ENCODE peak calls at places on chromosomes 4 and X, in seven cellular contexts. One of them, this sample, is unnamed.

GRCh38 chr4:154049457-154050181 is 260.7 kb upstream of the SFRP2 start:
- DNase-seq in A549: peak
- DNase-seq in SK-N-SH: peak
- DNase-seq in HepG2: peak
- DNase-seq in K562: peak
- DNase-seq in H1: peak
- DNase-seq in GM12878: no peak
- DNase-seq in this sample: no peak

GRCh38 chr4:56132835-56133234 is 184.1 kb downstream of the CEP135 start:
- DNase-seq in A549: no peak
- DNase-seq in SK-N-SH: no peak
- DNase-seq in HepG2: no peak
- DNase-seq in K562: no peak
- DNase-seq in H1: no peak
- DNase-seq in GM12878: no peak
- DNase-seq in this sample: no peak

GRCh38 chr4:159146454-159146853 is 43.6 kb downstream of the RAPGEF2 start:
- DNase-seq in A549: no peak
- DNase-seq in SK-N-SH: no peak
- DNase-seq in HepG2: no peak
- DNase-seq in K562: no peak
- DNase-seq in H1: no peak
- DNase-seq in GM12878: no peak
- DNase-seq in this sample: peak

GRCh38 chr4:72779256-72779655 is 210.2 kb upstream of the ADAMTS3 start:
- DNase-seq in A549: no peak
- DNase-seq in SK-N-SH: no peak
- DNase-seq in HepG2: no peak
- DNase-seq in K562: no peak
- DNase-seq in H1: no peak
- DNase-seq in GM12878: no peak
- DNase-seq in this sample: no peak

GRCh38 chr4:161728929-161729328 is 434.9 kb downstream of the FSTL5 start:
- DNase-seq in A549: no peak
- DNase-seq in SK-N-SH: no peak
- DNase-seq in HepG2: no peak
- DNase-seq in K562: no peak
- DNase-seq in H1: no peak
- DNase-seq in GM12878: no peak
- DNase-seq in this sample: no peak

GRCh38 chrX:112642349-112642748 is 37.4 kb downstream of the LHFPL1 start:
- DNase-seq in A549: peak
- DNase-seq in SK-N-SH: peak
- DNase-seq in HepG2: peak
- DNase-seq in K562: peak
- DNase-seq in H1: peak
- DNase-seq in GM12878: no peak
- DNase-seq in this sample: peak

GRCh38 chr4:2545321-2546013 is 9.0 kb downstream of the FAM193A start:
- DNase-seq in A549: no peak
- DNase-seq in SK-N-SH: no peak
- DNase-seq in HepG2: no peak
- DNase-seq in K562: no peak
- DNase-seq in H1: no peak
- DNase-seq in GM12878: no peak
- DNase-seq in this sample: peak

GRCh38 chrX:6645216-6645615 is 110.3 kb upstream of the VCX3A start:
- DNase-seq in A549: no peak
- DNase-seq in SK-N-SH: no peak
- DNase-seq in HepG2: no peak
- DNase-seq in K562: no peak
- DNase-seq in H1: no peak
- DNase-seq in GM12878: no peak
- DNase-seq in this sample: no peak

GRCh38 chr4:168408620-168409019 is 71.7 kb downstream of the DDX60L start:
- DNase-seq in A549: peak
- DNase-seq in SK-N-SH: peak
- DNase-seq in HepG2: no peak
- DNase-seq in K562: no peak
- DNase-seq in H1: no peak
- DNase-seq in GM12878: no peak
- DNase-seq in this sample: peak

DNA sequence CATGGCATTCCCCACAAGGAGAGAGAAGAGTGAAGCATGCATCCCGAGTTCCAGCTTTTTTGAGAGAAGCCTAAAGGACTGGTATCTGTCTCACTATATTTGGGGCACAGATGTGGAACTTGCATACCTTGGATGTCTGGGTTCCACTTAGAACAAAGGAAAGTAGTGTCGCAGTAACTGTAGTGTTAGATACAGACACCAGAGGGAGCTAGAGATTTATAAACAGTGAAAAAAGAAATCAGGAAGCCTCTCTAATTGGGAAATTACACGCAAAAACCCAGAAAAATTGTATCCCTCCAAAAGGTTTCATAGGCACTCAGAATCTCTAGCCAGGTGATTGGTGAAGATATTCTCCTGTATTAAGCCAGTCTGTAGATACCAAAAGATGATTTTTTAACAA is 34.4 kb downstream of the AGTR2 start:
- DNase-seq in A549: peak
- DNase-seq in SK-N-SH: peak
- DNase-seq in HepG2: peak
- DNase-seq in K562: no peak
- DNase-seq in H1: no peak
- DNase-seq in GM12878: no peak
- DNase-seq in this sample: no peak
- TF ChIP-seq RFX5 in A549: no peak
- TF ChIP-seq RFX5 in SK-N-SH: no peak
- TF ChIP-seq RFX5 in HepG2: no peak
- TF ChIP-seq RFX5 in K562: no peak
- TF ChIP-seq RFX5 in H1: no peak
- TF ChIP-seq RFX5 in GM12878: no peak
- TF ChIP-seq RFX5 in this sample: no peak

GRCh38 chr4:10171055-10171454 is 54.5 kb upstream of the WDR1 start:
- DNase-seq in A549: no peak
- DNase-seq in SK-N-SH: no peak
- DNase-seq in HepG2: no peak
- DNase-seq in K562: peak
- DNase-seq in H1: no peak
- DNase-seq in GM12878: no peak
- DNase-seq in this sample: no peak

GRCh38 chr4:10164877-10165283 is 48.3 kb upstream of the WDR1 start:
- DNase-seq in A549: peak
- DNase-seq in SK-N-SH: peak
- DNase-seq in HepG2: peak
- DNase-seq in K562: peak
- DNase-seq in H1: peak
- DNase-seq in GM12878: no peak
- DNase-seq in this sample: peak

GRCh38 chr4:10169839-10170387 is 53.3 kb upstream of the WDR1 start:
- DNase-seq in A549: no peak
- DNase-seq in SK-N-SH: no peak
- DNase-seq in HepG2: no peak
- DNase-seq in K562: peak
- DNase-seq in H1: no peak
- DNase-seq in GM12878: no peak
- DNase-seq in this sample: no peak

GRCh38 chr4:10168151-10168550 is 51.6 kb upstream of the WDR1 start:
- DNase-seq in A549: no peak
- DNase-seq in SK-N-SH: no peak
- DNase-seq in HepG2: no peak
- DNase-seq in K562: no peak
- DNase-seq in H1: no peak
- DNase-seq in GM12878: no peak
- DNase-seq in this sample: no peak

DNA sequence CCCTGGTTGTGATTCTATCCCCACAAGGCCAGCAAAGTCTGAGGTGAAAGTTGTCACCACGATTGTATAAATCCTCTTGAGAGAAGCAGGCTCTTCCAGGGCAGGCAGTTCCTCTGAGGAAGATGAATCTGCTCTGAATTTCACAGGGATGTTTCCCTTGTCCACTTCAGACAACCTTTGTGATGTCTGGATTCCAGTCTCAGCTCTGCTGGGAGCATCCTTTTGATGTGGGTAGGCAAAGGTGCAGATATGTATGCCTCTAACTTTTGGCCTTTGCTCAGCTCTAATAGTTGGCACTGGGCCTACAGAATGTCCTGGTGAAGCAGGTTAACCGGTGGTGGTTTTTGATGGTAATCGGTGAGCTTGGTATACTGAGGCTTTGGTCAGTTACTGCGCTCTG is 50.6 kb upstream of the WDR1 start:
- DNase-seq in A549: no peak
- DNase-seq in SK-N-SH: no peak
- DNase-seq in HepG2: no peak
- DNase-seq in K562: no peak
- DNase-seq in H1: no peak
- DNase-seq in GM12878: no peak
- DNase-seq in this sample: no peak
- TF ChIP-seq RFX5 in A549: no peak
- TF ChIP-seq RFX5 in SK-N-SH: no peak
- TF ChIP-seq RFX5 in HepG2: no peak
- TF ChIP-seq RFX5 in K562: no peak
- TF ChIP-seq RFX5 in H1: no peak
- TF ChIP-seq RFX5 in GM12878: no peak
- TF ChIP-seq RFX5 in this sample: no peak

DNA sequence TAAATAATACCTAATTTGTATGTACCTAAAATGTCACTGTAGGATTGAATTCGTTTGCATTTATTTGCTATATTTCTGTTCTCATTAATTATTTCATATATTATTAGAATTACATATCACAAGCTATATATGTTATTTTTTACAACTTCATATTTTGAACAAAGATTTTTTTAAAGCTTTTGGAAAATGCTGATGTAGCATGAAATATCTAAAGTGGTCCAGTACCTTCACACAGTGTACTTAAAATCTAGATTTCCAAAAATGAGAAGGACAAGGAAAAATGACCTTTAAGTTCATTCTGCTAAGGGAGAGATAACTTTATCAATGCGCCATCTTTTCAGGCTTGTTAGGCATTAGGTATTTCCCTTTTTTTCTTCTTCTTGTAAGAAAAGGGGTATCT is 71.8 kb downstream of the LARP7 start:
- DNase-seq in A549: no peak
- DNase-seq in SK-N-SH: no peak
- DNase-seq in HepG2: no peak
- DNase-seq in K562: no peak
- DNase-seq in H1: no peak
- DNase-seq in GM12878: no peak
- DNase-seq in this sample: no peak
- TF ChIP-seq RFX5 in A549: no peak
- TF ChIP-seq RFX5 in SK-N-SH: no peak
- TF ChIP-seq RFX5 in HepG2: no peak
- TF ChIP-seq RFX5 in K562: no peak
- TF ChIP-seq RFX5 in H1: no peak
- TF ChIP-seq RFX5 in GM12878: no peak
- TF ChIP-seq RFX5 in this sample: no peak

GRCh38 chr4:6781113-6781512 is 1.4 kb upstream of the KIAA0232 start:
- DNase-seq in A549: no peak
- DNase-seq in SK-N-SH: no peak
- DNase-seq in HepG2: no peak
- DNase-seq in K562: no peak
- DNase-seq in H1: no peak
- DNase-seq in GM12878: no peak
- DNase-seq in this sample: no peak

GRCh38 chr4:6781561-6781960 is 966 bp upstream of the KIAA0232 start:
- DNase-seq in A549: no peak
- DNase-seq in SK-N-SH: no peak
- DNase-seq in HepG2: no peak
- DNase-seq in K562: no peak
- DNase-seq in H1: no peak
- DNase-seq in GM12878: no peak
- DNase-seq in this sample: no peak

GRCh38 chr4:6782846-6783110 is 251 bp downstream of the KIAA0232 start:
- DNase-seq in A549: no peak
- DNase-seq in SK-N-SH: no peak
- DNase-seq in HepG2: no peak
- DNase-seq in K562: no peak
- DNase-seq in H1: no peak
- DNase-seq in GM12878: no peak
- DNase-seq in this sample: no peak

GRCh38 chr4:6783111-6783981 is 819 bp downstream of the KIAA0232 start:
- DNase-seq in A549: peak
- DNase-seq in SK-N-SH: peak
- DNase-seq in HepG2: peak
- DNase-seq in K562: peak
- DNase-seq in H1: peak
- DNase-seq in GM12878: peak
- DNase-seq in this sample: peak

GRCh38 chr4:6782147-6782845 is at the start of gene KIAA0232:
- DNase-seq in A549: peak
- DNase-seq in SK-N-SH: peak
- DNase-seq in HepG2: peak
- DNase-seq in K562: peak
- DNase-seq in H1: peak
- DNase-seq in GM12878: peak
- DNase-seq in this sample: peak
- TF ChIP-seq RFX5 in A549: no peak
- TF ChIP-seq RFX5 in SK-N-SH: no peak
- TF ChIP-seq RFX5 in HepG2: peak
- TF ChIP-seq RFX5 in K562: no peak
- TF ChIP-seq RFX5 in H1: no peak
- TF ChIP-seq RFX5 in GM12878: no peak
- TF ChIP-seq RFX5 in this sample: no peak

GRCh38 chrX:143304518-143304917 is 212.8 kb downstream of the SPANXN3 start:
- DNase-seq in A549: no peak
- DNase-seq in SK-N-SH: no peak
- DNase-seq in HepG2: no peak
- DNase-seq in K562: no peak
- DNase-seq in H1: no peak
- DNase-seq in GM12878: no peak
- DNase-seq in this sample: no peak
- TF ChIP-seq RFX5 in A549: no peak
- TF ChIP-seq RFX5 in SK-N-SH: no peak
- TF ChIP-seq RFX5 in HepG2: no peak
- TF ChIP-seq RFX5 in K562: no peak
- TF ChIP-seq RFX5 in H1: no peak
- TF ChIP-seq RFX5 in GM12878: no peak
- TF ChIP-seq RFX5 in this sample: no peak

GRCh38 chrX:5236096-5236495 is 992.6 kb downstream of the NLGN4X start:
- DNase-seq in A549: peak
- DNase-seq in SK-N-SH: peak
- DNase-seq in HepG2: no peak
- DNase-seq in K562: no peak
- DNase-seq in H1: no peak
- DNase-seq in GM12878: no peak
- DNase-seq in this sample: no peak
- TF ChIP-seq RFX5 in A549: no peak
- TF ChIP-seq RFX5 in SK-N-SH: no peak
- TF ChIP-seq RFX5 in HepG2: no peak
- TF ChIP-seq RFX5 in K562: no peak
- TF ChIP-seq RFX5 in H1: no peak
- TF ChIP-seq RFX5 in GM12878: no peak
- TF ChIP-seq RFX5 in this sample: no peak